ENCODE peak calls at places on chromosomes 5 and 9, in seven cellular contexts. N, T, K, A, W, P and E are unnamed samples.
A peak's percentile ranks its signal among the peaks of the same experiment; 100 is the strongest.

GRCh38 chr9:1047605-1048235 is 2.4 kb upstream of the DMRT2 start:
- DNase-seq in N (no peak), T (no peak), K (no peak), A (no peak), W (no peak), P (no peak), E (no peak)

GRCh38 chr5:77145666-77146065 is 58.6 kb upstream of the ZBED3 start:
- DNase-seq in N (no peak), T (no peak), K (no peak), A (no peak), W (no peak), P (no peak), E (no peak)

GRCh38 chr9:90002299-90003045 is 397.7 kb downstream of the GADD45G start:
- DNase-seq in N (peak; percentile 85), T (no peak), K (no peak), A (no peak), W (peak; percentile 66), P (no peak), E (no peak)

GRCh38 chr5:173963107-173963506 is 25.9 kb upstream of the C5orf47 start:
- DNase-seq in N (no peak), T (no peak), K (no peak), A (no peak), W (peak; percentile 37), P (no peak), E (no peak)

GRCh38 chr5:150318613-150319483 is 16.1 kb upstream of the ARSI start:
- DNase-seq in N (no peak), T (no peak), K (no peak), A (no peak), W (no peak), P (no peak), E (no peak)

GRCh38 chr5:90015584-90016018 is 394.0 kb downstream of the CETN3 start:
- DNase-seq in N (no peak), T (no peak), K (no peak), A (no peak), W (peak; percentile 18), P (no peak), E (no peak)

GRCh38 chr5:9774472-9775079 is 144.4 kb upstream of the TAS2R1 start:
- DNase-seq in N (no peak), T (no peak), K (no peak), A (peak; percentile 3), W (peak; percentile 47), P (no peak), E (no peak)

GRCh38 chr9:133304477-133305377 is 29.7 kb upstream of the ABO start:
- DNase-seq in N (no peak), T (no peak), K (no peak), A (no peak), W (no peak), P (no peak), E (no peak)